ENCODE peak calls at places on chromosomes 11 and 22, in eight cellular contexts. P, C, K, R, E, T, N and Q are unnamed samples.

GRCh38 chr22:43636086-43636485 is 176.0 kb downstream of the EFCAB6 start:
- DNase-seq in N (no peak), R (no peak), E (no peak), P (no peak), K (no peak), T (no peak), C (no peak), Q (peak)

GRCh38 chr11:69926376-69927050 is 107.3 kb upstream of the FGF3 start:
- DNase-seq in E (no peak), R (no peak), P (no peak), T (no peak), N (no peak), C (no peak), K (no peak), Q (no peak)

GRCh38 chr11:595400-595799 is 19.1 kb downstream of the PHRF1 start:
- DNase-seq in C (no peak), P (no peak), R (no peak), K (no peak), N (no peak), T (no peak), E (no peak), Q (no peak)

GRCh38 chr11:27296406-27296994 is 66.5 kb downstream of the CCDC34 start:
- DNase-seq in T (no peak), P (peak), R (no peak), C (no peak), E (peak), K (no peak), N (peak), Q (no peak)

GRCh38 chr11:93020248-93021088 is 51.0 kb downstream of the MTNR1B start:
- DNase-seq in P (no peak), K (no peak), C (no peak), T (no peak), R (no peak), E (no peak), N (peak), Q (no peak)

GRCh38 chr11:128632151-128632791 is 44.9 kb upstream of the ETS1 start:
- DNase-seq in C (no peak), N (peak), K (no peak), P (peak), T (no peak), R (no peak), E (peak), Q (no peak)

GRCh38 chr22:45544588-45545170 is 42.0 kb downstream of the FBLN1 start:
- DNase-seq in N (peak), K (no peak), P (no peak), E (no peak), C (peak), T (no peak), R (peak), Q (no peak)

GRCh38 chr11:41245704-41246398 is 213.6 kb downstream of the LRRC4C start:
- DNase-seq in K (no peak), T (no peak), C (no peak), P (no peak), R (no peak), E (no peak), N (no peak), Q (peak)

GRCh38 chr11:62547691-62548281 is 1.2 kb upstream of the AHNAK start:
- DNase-seq in R (peak), C (peak), N (no peak), T (no peak), P (peak), K (no peak), E (no peak), Q (no peak)

GRCh38 chr11:24861440-24861839 is 364.6 kb downstream of the LUZP2 start:
- DNase-seq in R (no peak), C (no peak), T (no peak), E (no peak), K (no peak), N (no peak), P (no peak), Q (no peak)

GRCh38 chr11:87239001-87239400 is 201.3 kb downstream of the TMEM135 start:
- DNase-seq in K (no peak), E (no peak), T (no peak), N (no peak), R (no peak), P (no peak), C (no peak), Q (no peak)

GRCh38 chr11:70820712-70821111 is 422.4 kb downstream of the CTTN start:
- DNase-seq in P (no peak), K (no peak), R (no peak), N (no peak), E (no peak), T (no peak), C (no peak), Q (no peak)

GRCh38 chr11:68206211-68206610 is 6.9 kb downstream of the KMT5B start:
- DNase-seq in N (peak), C (no peak), P (peak), K (no peak), E (peak), T (no peak), R (no peak), Q (no peak)

GRCh38 chr11:76379811-76380160 is 1.1 kb downstream of the THAP12 start:
- DNase-seq in R (no peak), T (no peak), N (no peak), E (no peak), K (no peak), P (no peak), C (no peak), Q (no peak)

GRCh38 chr11:80532633-80533232 is 1091.9 kb upstream of the TENM4 start:
- DNase-seq in C (no peak), K (no peak), T (no peak), P (no peak), R (no peak), N (no peak), E (no peak), Q (no peak)

GRCh38 chr11:43574949-43575915 is 105.3 kb upstream of the HSD17B12 start:
- DNase-seq in T (no peak), C (no peak), P (peak), N (peak), R (no peak), K (no peak), E (no peak), Q (no peak)

GRCh38 chr11:131064373-131064991 is 148.2 kb upstream of the SNX19 start:
- DNase-seq in E (peak), K (no peak), P (peak), N (peak), T (no peak), C (no peak), R (peak), Q (no peak)

GRCh38 chr11:1202154-1202775 is 20.6 kb upstream of the MUC5B start:
- DNase-seq in K (no peak), N (no peak), T (no peak), R (no peak), E (no peak), P (no peak), C (no peak), Q (no peak)

GRCh38 chr11:81497202-81497804 is 1236.4 kb downstream of the FAM181B start:
- DNase-seq in C (no peak), E (peak), K (no peak), R (no peak), P (peak), N (peak), T (no peak), Q (no peak)

DNA sequence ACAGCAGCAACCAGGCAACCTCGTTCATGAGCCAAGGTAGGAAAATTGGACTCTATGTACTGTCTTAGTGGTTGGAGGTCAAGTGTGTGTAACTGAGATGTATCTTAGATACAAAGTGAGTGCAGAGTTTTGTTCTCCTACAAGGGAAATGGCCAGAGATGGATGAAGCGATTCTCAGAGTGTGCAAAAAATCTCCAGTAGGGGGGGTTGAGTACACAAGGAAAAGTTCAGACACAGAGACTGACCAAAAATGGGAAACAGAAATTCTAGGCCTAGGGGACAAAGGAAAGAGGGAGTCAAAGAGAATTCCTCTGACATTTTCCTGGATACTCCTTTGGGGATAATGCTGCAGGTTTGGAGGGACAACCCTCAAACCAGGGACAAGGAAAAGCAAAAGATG is 38.2 kb upstream of the OR5AK2 start:
- DNase-seq in R (no peak), C (no peak), K (no peak), E (no peak), N (no peak), P (no peak), T (no peak), Q (no peak)
- TF ChIP-seq CTCF in R (no peak), C (no peak), K (no peak), E (no peak), N (peak), P (no peak), T (no peak), Q (no peak)

DNA sequence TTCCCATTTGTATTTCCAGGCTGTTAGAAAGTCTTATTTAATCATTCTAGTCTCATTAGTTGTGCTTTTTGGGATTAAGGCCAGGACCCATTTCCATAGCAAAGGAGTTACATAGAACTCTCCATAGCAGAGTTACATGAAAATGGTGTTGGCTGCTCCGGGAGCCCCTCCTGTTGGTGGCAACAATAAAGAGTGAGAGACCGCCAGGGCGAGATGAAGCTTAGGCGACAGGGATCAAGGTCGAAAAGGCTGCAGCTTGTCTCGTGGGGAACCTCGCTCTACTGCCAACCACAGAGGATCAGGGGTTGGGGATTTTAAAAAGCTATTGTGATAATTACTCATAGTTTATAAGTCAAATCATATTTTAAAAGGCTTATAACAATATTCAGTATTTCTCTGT is 58.4 kb downstream of the GRIK4 start:
- DNase-seq in E (no peak), C (no peak), R (no peak), K (no peak), T (no peak), N (no peak), P (no peak), Q (no peak)
- TF ChIP-seq CTCF in E (no peak), C (no peak), R (no peak), K (no peak), T (no peak), N (no peak), P (no peak), Q (no peak)

GRCh38 chr11:94815705-94816344 is 47.7 kb downstream of the AMOTL1 start:
- DNase-seq in P (no peak), R (no peak), K (no peak), C (no peak), N (no peak), E (no peak), T (no peak), Q (no peak)
- TF ChIP-seq CTCF in P (no peak), R (no peak), K (no peak), C (no peak), N (no peak), E (no peak), T (no peak), Q (no peak)

GRCh38 chr22:49550766-49551362 is 276.8 kb downstream of the BRD1 start:
- DNase-seq in N (no peak), K (no peak), P (no peak), E (no peak), C (no peak), T (no peak), R (no peak), Q (peak)
- TF ChIP-seq CTCF in N (no peak), K (no peak), P (no peak), E (no peak), C (no peak), T (no peak), R (no peak), Q (no peak)

GRCh38 chr22:26398741-26399153 is 30.3 kb upstream of the ASPHD2 start:
- DNase-seq in R (peak), C (peak), E (peak), T (no peak), K (peak), P (peak), N (peak), Q (peak)
- TF ChIP-seq CTCF in R (peak), C (peak), E (peak), T (peak), K (peak), P (peak), N (peak), Q (no peak)

GRCh38 chr11:118251858-118252652 is at the start of gene MPZL3:
- DNase-seq in C (no peak), R (peak), N (peak), E (peak), K (peak), P (peak), T (no peak), Q (peak)
- TF ChIP-seq CTCF in C (no peak), R (no peak), N (no peak), E (no peak), K (no peak), P (no peak), T (no peak), Q (no peak)

GRCh38 chr11:64867748-64868462 is 10.5 kb downstream of the EHD1 start:
- DNase-seq in N (no peak), P (no peak), K (no peak), R (no peak), T (no peak), C (no peak), E (no peak), Q (no peak)

GRCh38 chr11:64870893-64871849 is 7.2 kb downstream of the EHD1 start:
- DNase-seq in R (no peak), C (no peak), P (no peak), T (no peak), K (no peak), N (no peak), E (no peak), Q (no peak)

GRCh38 chr11:64869571-64870175 is 8.7 kb downstream of the EHD1 start:
- DNase-seq in E (no peak), K (no peak), C (no peak), P (peak), N (no peak), R (no peak), T (no peak), Q (no peak)

GRCh38 chr11:64868904-64869570 is 9.4 kb downstream of the EHD1 start:
- DNase-seq in C (no peak), E (no peak), R (peak), P (peak), K (no peak), T (no peak), N (peak), Q (no peak)

DNA sequence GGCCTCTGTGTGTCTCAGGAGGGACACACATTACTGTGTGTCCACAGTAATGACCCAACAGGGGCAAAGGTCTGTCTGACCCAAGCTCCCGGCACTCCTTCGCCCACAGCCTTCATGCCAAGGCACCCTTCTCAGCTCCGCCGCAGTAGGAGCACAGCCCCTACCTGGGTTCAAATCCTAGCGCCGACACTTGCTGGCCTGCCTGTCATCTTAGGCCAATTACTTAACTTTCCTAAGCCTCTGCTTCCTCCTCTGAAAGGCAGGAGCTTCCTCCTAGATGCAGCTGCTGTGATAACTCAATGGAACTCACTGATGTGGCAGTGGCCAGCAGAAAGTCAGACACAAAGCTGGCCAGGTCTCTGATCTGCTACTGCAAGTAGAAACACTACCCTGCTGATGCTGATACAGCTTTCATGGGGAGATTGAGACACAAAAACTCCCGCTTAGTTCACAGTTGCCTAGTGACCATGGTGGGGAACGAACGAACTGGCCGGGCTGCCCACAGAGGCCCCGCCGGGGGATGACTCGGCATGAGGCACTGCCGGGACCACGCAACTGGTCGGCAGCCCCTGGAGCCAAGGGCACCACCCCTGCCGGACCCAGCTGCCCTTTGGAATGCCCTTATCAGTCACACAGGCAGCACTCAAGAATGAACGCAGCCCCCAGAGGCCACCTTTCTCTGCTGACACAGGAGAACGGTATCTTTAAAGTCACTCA is 8.1 kb downstream of the EHD1 start:
- DNase-seq in C (no peak), K (no peak), T (no peak), R (no peak), E (no peak), N (peak), P (peak), Q (no peak)
- TF ChIP-seq CTCF in C (no peak), K (no peak), T (no peak), R (no peak), E (no peak), N (no peak), P (no peak), Q (no peak)

GRCh38 chr22:36406721-36407120 is 19.0 kb upstream of the MYH9 start:
- DNase-seq in R (no peak), C (no peak), N (no peak), K (no peak), T (no peak), P (no peak), E (no peak), Q (no peak)

GRCh38 chr22:36413022-36413770 is 25.4 kb upstream of the MYH9 start:
- DNase-seq in E (no peak), N (peak), T (no peak), K (no peak), P (peak), R (peak), C (no peak), Q (no peak)

GRCh38 chr22:36409067-36409466 is 21.3 kb upstream of the MYH9 start:
- DNase-seq in E (no peak), K (no peak), P (no peak), N (no peak), C (no peak), R (no peak), T (no peak), Q (no peak)

GRCh38 chr22:36411589-36412258 is 24.0 kb upstream of the MYH9 start:
- DNase-seq in C (no peak), N (no peak), T (no peak), K (no peak), R (no peak), P (no peak), E (no peak), Q (no peak)

DNA sequence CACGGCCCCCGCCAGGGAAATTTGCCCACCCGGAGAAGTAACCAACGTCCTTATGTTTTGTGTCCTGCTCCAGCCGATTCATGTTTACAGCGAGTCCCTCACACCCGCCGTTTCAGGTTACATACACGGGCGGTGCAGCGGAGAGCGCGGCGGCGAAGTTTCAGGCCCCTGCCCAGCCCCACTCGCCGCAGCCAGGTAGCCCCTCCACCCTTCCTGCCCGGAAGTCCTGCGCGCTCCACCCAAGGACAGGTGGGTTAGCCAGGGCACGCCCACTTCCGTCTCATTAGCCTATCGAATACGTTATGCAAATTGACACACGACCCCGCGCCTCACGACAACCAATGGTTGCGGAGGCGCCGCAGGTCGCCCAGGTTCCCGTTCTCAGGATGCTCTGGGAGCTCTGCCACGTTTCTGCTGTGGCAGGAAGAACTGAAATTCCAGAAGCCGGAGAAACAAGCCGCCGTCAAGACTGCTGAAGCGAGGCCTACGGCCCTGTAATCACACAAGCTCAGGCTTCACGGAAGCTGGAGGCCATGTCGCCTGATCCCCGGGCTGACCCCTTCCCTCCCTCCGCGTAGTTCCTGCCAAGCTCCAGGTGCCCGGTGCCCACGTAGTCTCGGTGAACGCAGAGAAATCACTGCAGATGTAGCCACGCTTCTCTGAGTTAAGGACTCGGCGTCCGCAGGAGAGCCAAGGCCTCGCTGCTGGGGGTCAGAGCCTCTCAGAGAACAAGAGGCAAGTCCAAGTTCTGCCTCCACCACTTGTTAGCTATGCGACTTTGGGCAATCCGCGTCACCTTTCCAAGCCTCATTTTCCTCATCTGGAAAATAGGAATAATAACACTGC is 22.4 kb upstream of the MYH9 start:
- DNase-seq in R (peak), K (peak), N (peak), P (peak), C (peak), E (no peak), T (peak), Q (peak)
- TF ChIP-seq CTCF in R (no peak), K (no peak), N (no peak), P (no peak), C (no peak), E (no peak), T (no peak), Q (no peak)

GRCh38 chr11:126079640-126080205 is 17.1 kb upstream of the CDON start:
- DNase-seq in C (no peak), T (no peak), N (no peak), K (no peak), P (no peak), R (no peak), E (no peak), Q (no peak)
- TF ChIP-seq CTCF in C (no peak), T (no peak), N (no peak), K (no peak), P (no peak), R (no peak), E (no peak), Q (no peak)